ENCODE peak calls at places on chromosomes 16 and 17, in six cellular contexts. R is PC-3, S is lung, I is cardiac muscle cell, G is A673, V is IMR-90. A is an unnamed sample. For H3K4me1, the result is how much of the 10 kb centered on the place peaks cover.

GRCh38 chr16:69049146-69049545 is 56.3 kb upstream of the HAS3 start:
- DNase-seq in R (peak), V (peak), G (no peak), S (no peak), I (no peak), A (no peak)

GRCh38 chr17:27296427-27296979 is 2.6 kb downstream of the WSB1 start:
- DNase-seq in S (no peak), V (peak), G (no peak), I (no peak), R (peak), A (no peak)

GRCh38 chr16:24906901-24907300 is 61.1 kb downstream of the SLC5A11 start:
- DNase-seq in R (no peak), V (no peak), I (no peak), S (no peak), G (no peak), A (no peak)

GRCh38 chr17:7523033-7523432 is 25.8 kb upstream of the TNFSF12 start:
- DNase-seq in V (no peak), R (peak), G (peak), I (no peak), S (no peak), A (no peak)

GRCh38 chr17:56373981-56374380 is 219.5 kb upstream of the NOG start:
- DNase-seq in R (no peak), I (no peak), V (no peak), G (no peak), S (peak), A (no peak)

GRCh38 chr17:39213852-39214251 is 11.9 kb downstream of the STAC2 start:
- DNase-seq in S (peak), R (peak), G (no peak), I (no peak), V (peak), A (no peak)

GRCh38 chr16:51839697-51840462 is 688.8 kb upstream of the SALL1 start:
- DNase-seq in I (no peak), G (no peak), S (no peak), R (no peak), V (peak), A (no peak)

GRCh38 chr17:7633093-7633492 is 3.2 kb downstream of the SHBG start:
- DNase-seq in S (no peak), V (no peak), R (no peak), I (no peak), G (peak), A (no peak)

GRCh38 chr17:74814453-74814852 is 38.3 kb upstream of the NAT9 start:
- DNase-seq in G (no peak), V (no peak), I (no peak), R (peak), S (no peak), A (no peak)

GRCh38 chr16:46732561-46732960 is 15.6 kb downstream of the MYLK3 start:
- DNase-seq in S (no peak), V (no peak), G (no peak), R (no peak), I (no peak), A (no peak)

DNA sequence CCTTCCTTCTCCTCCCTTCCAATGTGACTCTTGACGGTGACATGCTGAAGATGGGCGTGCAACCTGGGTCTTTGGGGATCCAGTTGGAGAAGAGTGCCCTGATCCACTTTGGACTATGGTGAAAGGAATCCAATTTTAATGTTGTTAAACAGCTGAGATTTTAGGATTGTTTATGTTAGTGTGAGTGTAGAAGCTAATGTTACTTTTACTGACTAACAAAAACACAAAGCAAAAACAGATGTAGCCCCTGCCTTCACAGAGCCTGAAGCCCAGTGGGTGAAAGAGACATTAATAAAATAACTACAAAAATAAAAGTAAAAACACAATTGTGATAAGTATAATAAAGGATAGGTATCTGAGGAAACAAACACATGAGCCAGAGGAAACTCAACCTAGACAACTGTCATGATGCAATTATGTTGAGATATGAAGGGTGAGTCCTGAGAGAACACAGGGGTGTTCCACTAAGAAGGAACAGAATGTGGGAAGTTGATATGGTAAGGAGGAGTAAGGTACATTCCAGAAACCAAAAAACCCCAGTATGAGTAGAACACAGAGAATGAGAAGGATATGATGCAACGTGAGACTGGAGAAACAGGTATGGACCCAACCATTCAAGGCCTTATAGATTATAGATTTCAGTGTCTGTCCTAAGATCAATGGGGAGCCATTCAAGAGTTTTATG is 115.1 kb upstream of the PMFBP1 start:
- DNase-seq in G (no peak), S (no peak), I (no peak), V (no peak), R (no peak), A (no peak)
- H3K27ac ChIP-seq in G (no peak), S (no peak), I (no peak), V (no peak), R (no peak), A (no peak)

GRCh38 chr16:85680352-85680944 is 8.3 kb downstream of the GINS2 start:
- DNase-seq in S (no peak), R (no peak), I (no peak), G (no peak), V (no peak), A (no peak)

GRCh38 chr16:85678016-85678415 is 10.7 kb downstream of the GINS2 start:
- DNase-seq in G (no peak), S (no peak), V (no peak), R (no peak), I (no peak), A (no peak)

GRCh38 chr16:85679870-85680269 is 8.9 kb downstream of the GINS2 start:
- DNase-seq in S (no peak), G (no peak), V (no peak), R (no peak), I (no peak), A (no peak)

GRCh38 chr16:85677383-85677967 is 11.3 kb downstream of the GINS2 start:
- DNase-seq in I (no peak), V (no peak), S (no peak), R (no peak), G (no peak), A (no peak)

GRCh38 chr16:85678821-85679220 is 9.9 kb downstream of the GINS2 start:
- DNase-seq in R (no peak), I (no peak), S (no peak), G (no peak), V (no peak), A (no peak)
- H3K4me1 ChIP-seq in R (under half), I (under half), S (under half), G (under half), V (under half), A (under half)

GRCh38 chr17:79785900-79786810 is 8.2 kb downstream of the CBX2 start:
- DNase-seq in V (no peak), R (no peak), S (no peak), G (no peak), I (no peak), A (no peak)

GRCh38 chr17:79786930-79787643 is 9.1 kb downstream of the CBX2 start:
- DNase-seq in S (no peak), G (no peak), R (no peak), I (no peak), V (no peak), A (no peak)

GRCh38 chr17:79789943-79790804 is 6.7 kb downstream of the CBX8 start:
- DNase-seq in I (peak), V (no peak), S (no peak), G (peak), R (peak), A (peak)

GRCh38 chr17:79788989-79789942 is 7.6 kb downstream of the CBX8 start:
- DNase-seq in R (no peak), S (no peak), I (peak), V (no peak), G (peak), A (no peak)

DNA sequence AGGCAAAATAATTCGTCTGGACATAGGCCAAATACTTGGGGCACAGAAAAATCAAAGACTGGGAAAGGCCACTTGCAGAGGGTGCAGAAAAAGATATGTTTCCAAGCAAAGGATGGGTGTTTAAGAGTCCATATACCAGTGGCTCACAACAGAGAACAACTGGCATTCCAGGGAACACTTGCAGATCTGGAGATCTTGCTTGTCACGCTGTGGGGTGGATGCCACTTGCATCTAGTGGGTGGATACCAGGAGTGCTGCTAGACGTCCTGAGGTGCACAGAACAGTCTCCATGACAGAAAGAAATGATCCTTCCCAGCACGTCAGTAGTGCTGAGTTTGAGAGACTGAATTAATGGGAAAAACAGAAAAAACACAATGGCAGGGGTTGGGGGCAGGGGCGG is 8.4 kb downstream of the CBX8 start:
- DNase-seq in I (no peak), S (no peak), V (no peak), G (no peak), R (no peak), A (no peak)
- TF ChIP-seq CTCF in I (no peak), S (no peak), V (no peak), G (no peak), R (no peak), A (no peak)

GRCh38 chr16:71927787-71928186 is 32.5 kb downstream of the IST1 start:
- DNase-seq in V (no peak), S (no peak), R (no peak), G (no peak), I (no peak), A (no peak)

GRCh38 chr16:71930993-71931392 is 35.7 kb downstream of the IST1 start:
- DNase-seq in R (no peak), G (no peak), S (no peak), V (no peak), I (no peak), A (no peak)

GRCh38 chr16:71931599-71931998 is 36.3 kb downstream of the IST1 start:
- DNase-seq in I (no peak), S (no peak), V (no peak), R (no peak), G (no peak), A (no peak)

GRCh38 chr16:71929048-71929447 is 33.7 kb downstream of the IST1 start:
- DNase-seq in S (no peak), V (peak), R (no peak), I (peak), G (no peak), A (no peak)

GRCh38 chr16:71930013-71930563 is 34.8 kb downstream of the IST1 start:
- DNase-seq in R (peak), S (no peak), V (peak), G (no peak), I (no peak), A (no peak)
- H3K27ac ChIP-seq in R (no peak), S (no peak), V (no peak), G (no peak), I (peak), A (peak)

DNA sequence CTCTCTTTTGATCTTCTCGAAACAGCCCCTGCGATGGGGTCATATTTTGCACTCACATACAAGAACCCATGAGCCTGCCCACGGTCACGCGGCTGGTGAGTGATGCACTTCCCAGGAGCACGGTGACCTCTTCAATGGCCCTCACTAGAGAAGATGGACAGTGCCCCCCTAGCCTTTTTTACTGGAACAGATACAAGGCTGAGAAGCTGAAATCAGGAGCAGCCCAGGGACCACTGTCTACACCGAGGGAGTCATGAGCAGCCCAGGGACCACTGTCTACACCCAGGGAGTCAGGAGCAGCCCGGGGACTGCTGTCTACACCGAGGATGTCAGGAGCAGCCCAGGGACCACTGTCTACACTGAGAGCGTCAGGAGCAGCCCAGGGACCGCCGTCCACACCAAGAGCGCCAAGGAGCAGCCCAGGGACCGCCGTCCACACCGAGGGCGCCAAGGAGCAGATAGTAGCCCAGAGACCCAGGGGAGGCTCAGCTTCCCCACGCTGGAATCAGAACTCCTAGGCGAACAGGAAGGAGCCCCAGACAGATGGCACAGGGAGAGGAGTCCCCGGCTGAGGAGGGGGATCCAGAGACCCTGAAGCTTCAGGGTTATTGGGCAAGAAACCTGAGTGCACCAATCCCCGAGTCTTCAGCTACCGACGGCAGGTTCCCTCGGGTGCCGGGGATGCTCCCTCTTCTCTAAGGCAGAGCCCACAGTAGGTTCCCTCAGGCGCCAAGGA is 23.8 kb downstream of the ACSF3 start:
- DNase-seq in S (no peak), R (no peak), G (no peak), I (no peak), V (no peak), A (no peak)
- H3K4me1 ChIP-seq in S (under half), R (under half), G (under half), I (under half), V (under half), A (under half)

DNA sequence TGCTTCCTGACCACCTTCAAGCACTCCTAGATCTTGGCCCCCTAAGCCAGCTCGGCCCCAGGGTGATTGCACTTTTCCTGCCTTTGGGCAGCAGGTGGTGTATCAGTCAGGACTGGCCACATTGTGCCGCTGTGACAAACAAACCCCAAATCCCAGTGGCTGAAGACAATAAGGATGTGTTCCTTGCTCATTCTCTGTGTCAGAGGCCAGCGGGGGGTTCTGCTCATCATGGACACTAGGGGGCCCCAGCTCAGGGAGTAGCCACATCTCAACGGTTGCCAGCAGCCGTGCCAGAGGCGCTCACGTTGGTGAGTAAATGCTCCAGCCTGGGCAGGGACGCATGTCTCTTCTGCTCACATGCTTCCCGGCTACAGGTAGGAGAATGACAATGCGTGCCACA is 60.4 kb downstream of the ZDHHC7 start:
- DNase-seq in I (no peak), R (peak), G (peak), S (no peak), V (no peak), A (no peak)
- TF ChIP-seq CTCF in I (peak), R (peak), G (peak), S (no peak), V (peak), A (peak)

GRCh38 chr17:49020609-49021008 is 23.4 kb downstream of the IGF2BP1 start:
- DNase-seq in G (no peak), V (no peak), S (no peak), I (no peak), R (no peak), A (no peak)

GRCh38 chr17:49016775-49017463 is 19.7 kb downstream of the IGF2BP1 start:
- DNase-seq in S (no peak), I (peak), R (peak), V (peak), G (peak), A (no peak)

GRCh38 chr17:49018673-49019215 is 21.6 kb downstream of the IGF2BP1 start:
- DNase-seq in S (no peak), G (no peak), R (no peak), I (no peak), V (no peak), A (no peak)

GRCh38 chr17:49015924-49016774 is 19.0 kb downstream of the IGF2BP1 start:
- DNase-seq in V (peak), S (no peak), I (no peak), R (peak), G (peak), A (no peak)

DNA sequence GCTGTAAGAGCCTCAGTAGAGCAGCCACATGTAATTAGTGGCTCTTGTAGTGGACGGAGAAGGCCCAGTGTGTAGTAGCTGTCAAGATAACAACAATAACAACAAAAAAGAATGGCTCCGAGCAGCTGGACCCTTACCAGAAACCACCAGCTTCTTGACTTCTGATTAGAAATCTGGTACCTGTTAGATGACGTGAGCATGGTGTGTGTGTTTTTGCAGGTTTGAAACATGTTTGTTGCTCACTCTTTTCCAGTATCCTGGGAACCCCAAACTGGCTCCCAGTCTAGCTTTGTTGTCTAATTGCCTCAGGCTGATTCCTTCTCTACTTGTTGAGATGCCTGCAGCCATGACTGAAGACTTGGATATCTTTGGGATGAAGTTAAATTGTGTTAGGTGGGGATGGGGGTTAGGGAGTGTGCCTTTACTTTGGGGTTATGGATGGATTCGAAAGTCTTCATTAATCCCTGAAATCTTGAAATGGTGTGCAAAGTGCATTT is 21.0 kb downstream of the IGF2BP1 start:
- DNase-seq in G (no peak), I (no peak), V (no peak), R (no peak), S (no peak), A (no peak)
- H3K27ac ChIP-seq in G (peak), I (peak), V (no peak), R (no peak), S (no peak), A (no peak)

A was measured in psoas muscle.